ENCODE peak calls at places on chromosome 15, in nine cellular contexts. One of them, this sample, is unnamed. For H3K27me3, the result is how much of the 10 kb centered on the place peaks cover.

GRCh38 chr15:33047077-33047476 is 147.4 kb downstream of the FMN1 start:
- DNase-seq in IMR-90: no peak
- DNase-seq in GM23248: no peak
- DNase-seq in neural progenitor cell: no peak
- DNase-seq in mammary epithelial cell: no peak
- DNase-seq in endothelial cell of umbilical vein: no peak
- DNase-seq in neuronal stem cell: no peak
- DNase-seq in MM.1S: no peak
- DNase-seq in fibroblast of lung: no peak
- DNase-seq in this sample: no peak

GRCh38 chr15:99148851-99149276 is 44.0 kb downstream of the SYNM start:
- DNase-seq in IMR-90: no peak
- DNase-seq in GM23248: no peak
- DNase-seq in neural progenitor cell: no peak
- DNase-seq in mammary epithelial cell: no peak
- DNase-seq in endothelial cell of umbilical vein: peak
- DNase-seq in neuronal stem cell: no peak
- DNase-seq in MM.1S: peak
- DNase-seq in fibroblast of lung: no peak
- DNase-seq in this sample: peak

GRCh38 chr15:42504631-42505030 is 9.2 kb downstream of the SNAP23 start:
- DNase-seq in IMR-90: no peak
- DNase-seq in GM23248: no peak
- DNase-seq in neural progenitor cell: no peak
- DNase-seq in mammary epithelial cell: no peak
- DNase-seq in endothelial cell of umbilical vein: peak
- DNase-seq in neuronal stem cell: no peak
- DNase-seq in MM.1S: no peak
- DNase-seq in fibroblast of lung: no peak
- DNase-seq in this sample: no peak

GRCh38 chr15:71329509-71330260 is 214.4 kb downstream of the THSD4 start:
- DNase-seq in IMR-90: peak
- DNase-seq in GM23248: peak
- DNase-seq in neural progenitor cell: no peak
- DNase-seq in mammary epithelial cell: peak
- DNase-seq in endothelial cell of umbilical vein: peak
- DNase-seq in neuronal stem cell: no peak
- DNase-seq in MM.1S: no peak
- DNase-seq in fibroblast of lung: peak
- DNase-seq in this sample: no peak

GRCh38 chr15:28106294-28107110 is 7.4 kb upstream of the OCA2 start:
- DNase-seq in IMR-90: no peak
- DNase-seq in GM23248: peak
- DNase-seq in neural progenitor cell: peak
- DNase-seq in mammary epithelial cell: no peak
- DNase-seq in endothelial cell of umbilical vein: no peak
- DNase-seq in neuronal stem cell: no peak
- DNase-seq in MM.1S: no peak
- DNase-seq in fibroblast of lung: no peak
- DNase-seq in this sample: peak

GRCh38 chr15:99731336-99732267 is 1.6 kb downstream of the LYSMD4 start:
- DNase-seq in IMR-90: no peak
- DNase-seq in GM23248: no peak
- DNase-seq in neural progenitor cell: peak
- DNase-seq in mammary epithelial cell: peak
- DNase-seq in endothelial cell of umbilical vein: no peak
- DNase-seq in neuronal stem cell: no peak
- DNase-seq in MM.1S: no peak
- DNase-seq in fibroblast of lung: no peak
- DNase-seq in this sample: peak

GRCh38 chr15:25899870-25900269 is 36.7 kb upstream of the ATP10A start:
- DNase-seq in IMR-90: peak
- DNase-seq in GM23248: peak
- DNase-seq in neural progenitor cell: no peak
- DNase-seq in mammary epithelial cell: no peak
- DNase-seq in endothelial cell of umbilical vein: no peak
- DNase-seq in neuronal stem cell: no peak
- DNase-seq in MM.1S: no peak
- DNase-seq in fibroblast of lung: no peak
- DNase-seq in this sample: no peak

GRCh38 chr15:23797747-23798157 is 110.6 kb upstream of the NDN start:
- DNase-seq in IMR-90: no peak
- DNase-seq in GM23248: no peak
- DNase-seq in neural progenitor cell: no peak
- DNase-seq in mammary epithelial cell: no peak
- DNase-seq in endothelial cell of umbilical vein: no peak
- DNase-seq in neuronal stem cell: no peak
- DNase-seq in MM.1S: no peak
- DNase-seq in fibroblast of lung: no peak
- DNase-seq in this sample: no peak

GRCh38 chr15:95559875-95560394 is 770.6 kb upstream of the NR2F2 start:
- DNase-seq in IMR-90: peak
- DNase-seq in GM23248: peak
- DNase-seq in neural progenitor cell: no peak
- DNase-seq in mammary epithelial cell: peak
- DNase-seq in endothelial cell of umbilical vein: peak
- DNase-seq in neuronal stem cell: no peak
- DNase-seq in MM.1S: no peak
- DNase-seq in fibroblast of lung: peak
- DNase-seq in this sample: no peak

GRCh38 chr15:67196672-67197363 is 57.6 kb downstream of the AAGAB start:
- DNase-seq in IMR-90: peak
- DNase-seq in GM23248: peak
- DNase-seq in neural progenitor cell: no peak
- DNase-seq in mammary epithelial cell: no peak
- DNase-seq in endothelial cell of umbilical vein: peak
- DNase-seq in neuronal stem cell: no peak
- DNase-seq in MM.1S: no peak
- DNase-seq in fibroblast of lung: peak
- DNase-seq in this sample: no peak
- H3K9ac ChIP-seq in IMR-90: no peak
- H3K9ac ChIP-seq in GM23248: peak
- H3K9ac ChIP-seq in neural progenitor cell: no peak
- H3K9ac ChIP-seq in mammary epithelial cell: no peak
- H3K9ac ChIP-seq in endothelial cell of umbilical vein: no peak
- H3K9ac ChIP-seq in neuronal stem cell: no peak
- H3K9ac ChIP-seq in MM.1S: no peak
- H3K9ac ChIP-seq in fibroblast of lung: no peak
- H3K9ac ChIP-seq in this sample: no peak

DNA sequence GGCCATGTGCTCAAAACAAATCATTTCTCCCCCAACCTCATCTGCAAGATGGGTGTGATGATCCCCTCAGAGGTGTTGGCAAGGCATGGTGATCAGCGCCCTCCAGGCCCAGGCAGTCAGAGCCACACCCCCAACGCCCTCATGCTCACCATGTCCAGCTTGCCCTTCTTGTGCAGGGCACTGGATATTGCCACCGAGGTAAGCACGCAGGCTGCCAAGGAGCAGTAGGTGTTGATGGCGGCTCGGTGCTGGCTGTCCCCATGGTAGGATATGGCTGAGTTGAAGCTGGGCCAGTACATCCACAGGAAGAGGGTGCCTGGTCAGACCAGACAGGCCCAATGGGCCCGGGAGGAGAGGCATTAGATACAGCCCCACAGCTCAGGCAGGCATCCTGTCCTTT is 17.2 kb downstream of the RHCG start:
- DNase-seq in IMR-90: no peak
- DNase-seq in GM23248: no peak
- DNase-seq in neural progenitor cell: no peak
- DNase-seq in mammary epithelial cell: no peak
- DNase-seq in endothelial cell of umbilical vein: no peak
- DNase-seq in neuronal stem cell: no peak
- DNase-seq in MM.1S: no peak
- DNase-seq in fibroblast of lung: no peak
- DNase-seq in this sample: no peak
- H3K27me3 ChIP-seq in IMR-90: under half
- H3K27me3 ChIP-seq in GM23248: under half
- H3K27me3 ChIP-seq in neural progenitor cell: half or more
- H3K27me3 ChIP-seq in mammary epithelial cell: under half
- H3K27me3 ChIP-seq in endothelial cell of umbilical vein: under half
- H3K27me3 ChIP-seq in neuronal stem cell: under half
- H3K27me3 ChIP-seq in MM.1S: under half
- H3K27me3 ChIP-seq in fibroblast of lung: under half
- H3K27me3 ChIP-seq in this sample: under half

GRCh38 chr15:80838666-80839065 is 59.5 kb downstream of the CEMIP start:
- DNase-seq in IMR-90: no peak
- DNase-seq in GM23248: no peak
- DNase-seq in neural progenitor cell: no peak
- DNase-seq in mammary epithelial cell: no peak
- DNase-seq in endothelial cell of umbilical vein: no peak
- DNase-seq in neuronal stem cell: no peak
- DNase-seq in MM.1S: no peak
- DNase-seq in fibroblast of lung: no peak
- DNase-seq in this sample: no peak

GRCh38 chr15:80839764-80840130 is 60.6 kb downstream of the CEMIP start:
- DNase-seq in IMR-90: no peak
- DNase-seq in GM23248: no peak
- DNase-seq in neural progenitor cell: no peak
- DNase-seq in mammary epithelial cell: no peak
- DNase-seq in endothelial cell of umbilical vein: no peak
- DNase-seq in neuronal stem cell: no peak
- DNase-seq in MM.1S: no peak
- DNase-seq in fibroblast of lung: no peak
- DNase-seq in this sample: no peak

GRCh38 chr15:80840173-80841130 is 61.3 kb downstream of the CEMIP start:
- DNase-seq in IMR-90: peak
- DNase-seq in GM23248: peak
- DNase-seq in neural progenitor cell: no peak
- DNase-seq in mammary epithelial cell: no peak
- DNase-seq in endothelial cell of umbilical vein: no peak
- DNase-seq in neuronal stem cell: no peak
- DNase-seq in MM.1S: no peak
- DNase-seq in fibroblast of lung: no peak
- DNase-seq in this sample: no peak

GRCh38 chr15:80844011-80844732 is 65.0 kb downstream of the CEMIP start:
- DNase-seq in IMR-90: peak
- DNase-seq in GM23248: peak
- DNase-seq in neural progenitor cell: no peak
- DNase-seq in mammary epithelial cell: peak
- DNase-seq in endothelial cell of umbilical vein: no peak
- DNase-seq in neuronal stem cell: no peak
- DNase-seq in MM.1S: no peak
- DNase-seq in fibroblast of lung: no peak
- DNase-seq in this sample: no peak

DNA sequence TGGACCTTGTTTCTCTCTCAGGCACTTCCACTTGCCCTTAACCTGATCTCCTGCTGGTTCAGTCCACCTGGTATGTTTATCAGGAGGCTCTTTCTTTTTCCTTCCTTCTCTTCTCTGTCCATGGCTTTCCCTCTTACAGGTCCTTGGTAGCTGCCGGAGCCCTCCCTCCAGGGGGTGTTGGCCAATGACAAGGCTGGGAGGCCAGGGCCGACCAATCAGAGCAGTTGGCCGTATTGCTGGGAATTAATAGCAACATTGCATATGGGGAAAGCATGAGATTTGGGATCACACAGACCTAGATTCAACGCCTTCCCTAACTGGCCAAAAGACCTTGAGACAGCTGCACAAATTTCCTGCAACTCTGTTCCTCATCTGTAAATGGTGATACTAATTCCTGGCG is 62.4 kb downstream of the CEMIP start:
- DNase-seq in IMR-90: no peak
- DNase-seq in GM23248: no peak
- DNase-seq in neural progenitor cell: no peak
- DNase-seq in mammary epithelial cell: no peak
- DNase-seq in endothelial cell of umbilical vein: no peak
- DNase-seq in neuronal stem cell: no peak
- DNase-seq in MM.1S: no peak
- DNase-seq in fibroblast of lung: no peak
- DNase-seq in this sample: no peak
- H3K9ac ChIP-seq in IMR-90: no peak
- H3K9ac ChIP-seq in GM23248: no peak
- H3K9ac ChIP-seq in neural progenitor cell: no peak
- H3K9ac ChIP-seq in mammary epithelial cell: no peak
- H3K9ac ChIP-seq in endothelial cell of umbilical vein: no peak
- H3K9ac ChIP-seq in neuronal stem cell: peak
- H3K9ac ChIP-seq in MM.1S: no peak
- H3K9ac ChIP-seq in fibroblast of lung: no peak
- H3K9ac ChIP-seq in this sample: no peak

GRCh38 chr15:74128785-74129350 is 1.5 kb upstream of the ISLR2 start:
- DNase-seq in IMR-90: no peak
- DNase-seq in GM23248: no peak
- DNase-seq in neural progenitor cell: peak
- DNase-seq in mammary epithelial cell: no peak
- DNase-seq in endothelial cell of umbilical vein: no peak
- DNase-seq in neuronal stem cell: no peak
- DNase-seq in MM.1S: no peak
- DNase-seq in fibroblast of lung: no peak
- DNase-seq in this sample: no peak

GRCh38 chr15:74130089-74130848 is at the start of gene ISLR2:
- DNase-seq in IMR-90: no peak
- DNase-seq in GM23248: peak
- DNase-seq in neural progenitor cell: peak
- DNase-seq in mammary epithelial cell: no peak
- DNase-seq in endothelial cell of umbilical vein: no peak
- DNase-seq in neuronal stem cell: no peak
- DNase-seq in MM.1S: no peak
- DNase-seq in fibroblast of lung: no peak
- DNase-seq in this sample: no peak

GRCh38 chr15:74130849-74131617 is 647 bp downstream of the ISLR2 start:
- DNase-seq in IMR-90: no peak
- DNase-seq in GM23248: no peak
- DNase-seq in neural progenitor cell: no peak
- DNase-seq in mammary epithelial cell: no peak
- DNase-seq in endothelial cell of umbilical vein: no peak
- DNase-seq in neuronal stem cell: no peak
- DNase-seq in MM.1S: no peak
- DNase-seq in fibroblast of lung: no peak
- DNase-seq in this sample: no peak

GRCh38 chr15:74127954-74128784 is 2.2 kb upstream of the ISLR2 start:
- DNase-seq in IMR-90: no peak
- DNase-seq in GM23248: peak
- DNase-seq in neural progenitor cell: peak
- DNase-seq in mammary epithelial cell: peak
- DNase-seq in endothelial cell of umbilical vein: no peak
- DNase-seq in neuronal stem cell: no peak
- DNase-seq in MM.1S: no peak
- DNase-seq in fibroblast of lung: peak
- DNase-seq in this sample: no peak

DNA sequence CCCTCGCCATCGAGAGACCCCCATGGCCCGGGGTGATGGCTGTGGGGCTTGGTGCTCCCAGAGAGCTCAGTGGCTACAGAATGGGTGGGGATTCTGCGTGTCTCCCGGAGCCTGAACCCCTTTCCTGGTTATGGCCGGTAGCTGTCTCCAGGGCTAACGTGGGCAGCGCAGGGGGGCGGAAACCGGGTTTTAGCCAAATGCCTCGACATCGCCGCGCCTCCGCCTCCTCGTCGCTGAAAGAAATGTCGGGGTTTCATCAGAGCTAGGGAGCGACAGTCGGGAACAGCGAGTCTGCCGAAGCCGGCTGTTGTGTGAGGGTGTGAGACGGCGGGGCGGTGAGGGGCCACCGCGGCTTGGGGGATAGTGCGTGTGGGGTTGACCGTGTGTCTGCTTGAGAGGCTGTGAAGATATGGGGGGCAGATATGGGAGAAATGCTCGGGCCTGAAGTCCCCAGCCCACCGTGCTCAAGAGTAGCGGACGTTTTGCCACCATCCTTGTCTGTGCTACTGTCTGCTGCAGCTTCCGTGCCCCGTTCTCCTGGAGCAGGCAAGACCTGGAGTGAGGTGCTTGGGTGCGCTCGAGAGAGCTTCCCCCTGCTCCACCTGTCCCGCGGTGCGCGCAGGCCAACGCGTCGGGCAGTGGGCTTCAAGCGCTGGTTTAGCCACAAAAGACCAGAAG is 836 bp upstream of the ISLR2 start:
- DNase-seq in IMR-90: no peak
- DNase-seq in GM23248: peak
- DNase-seq in neural progenitor cell: peak
- DNase-seq in mammary epithelial cell: no peak
- DNase-seq in endothelial cell of umbilical vein: no peak
- DNase-seq in neuronal stem cell: no peak
- DNase-seq in MM.1S: no peak
- DNase-seq in fibroblast of lung: no peak
- DNase-seq in this sample: peak
- H3K27me3 ChIP-seq in IMR-90: half or more
- H3K27me3 ChIP-seq in GM23248: half or more
- H3K27me3 ChIP-seq in neural progenitor cell: half or more
- H3K27me3 ChIP-seq in mammary epithelial cell: half or more
- H3K27me3 ChIP-seq in endothelial cell of umbilical vein: half or more
- H3K27me3 ChIP-seq in neuronal stem cell: half or more
- H3K27me3 ChIP-seq in MM.1S: half or more
- H3K27me3 ChIP-seq in fibroblast of lung: half or more
- H3K27me3 ChIP-seq in this sample: half or more

This sample was measured in H9.